ENCODE peak calls at places on chromosomes 4 and X, in five cellular contexts. B is activated CD4-positive, CD25-positive, alpha-beta regulatory T cell; S is stimulated activated CD8-positive, alpha-beta memory T cell treated with anti-CD3 and anti-CD28 coated beads, Interleukin-7, amount 100 ng/mL, for 24 hours; R is NCI-H1092 treated with DMSO at 0.1 percent for 48 hours; A is ureter. H is an unnamed sample.

GRCh38 chrX:101493225-101493624 is 8.0 kb downstream of the ARMCX4 start:
- DNase-seq in B (no peak), S (no peak), R (no peak), A (no peak), H (no peak)

GRCh38 chr4:74466242-74466641 is 21.3 kb downstream of the AREG start:
- DNase-seq in B (no peak), S (no peak), R (no peak), A (no peak), H (no peak)

GRCh38 chrX:103330601-103331397 is 760 bp downstream of the TCEAL7 start:
- DNase-seq in B (no peak), S (no peak), R (no peak), A (no peak), H (no peak)

GRCh38 chr4:143186202-143186601 is 1.5 kb downstream of the USP38 start:
- DNase-seq in B (no peak), S (no peak), R (no peak), A (no peak), H (peak)

GRCh38 chr4:56937262-56937661 is 29.6 kb downstream of the REST start:
- DNase-seq in B (no peak), S (no peak), R (no peak), A (no peak), H (no peak)

GRCh38 chr4:147933316-147933715 is 201.4 kb downstream of the ARHGAP10 start:
- DNase-seq in B (no peak), S (no peak), R (no peak), A (no peak), H (peak)

GRCh38 chr4:112170451-112170993 is 25.3 kb downstream of the FAM241A start:
- DNase-seq in B (no peak), S (no peak), R (no peak), A (no peak), H (peak)

GRCh38 chr4:78267790-78268189 is 210.7 kb downstream of the FRAS1 start:
- DNase-seq in B (no peak), S (no peak), R (no peak), A (no peak), H (no peak)

GRCh38 chr4:2484993-2485392 is 16.1 kb downstream of the RNF4 start:
- DNase-seq in B (peak), S (peak), R (no peak), A (peak), H (no peak)

GRCh38 chr4:163107754-163108153 is 58.9 kb downstream of the NAF1 start:
- DNase-seq in B (no peak), S (no peak), R (no peak), A (no peak), H (peak)